ENCODE peak calls at places on chromosomes 11 and 22, in five cellular contexts. L, V, D, R and B are unnamed samples.

GRCh38 chr11:17699157-17700114 is 19.9 kb upstream of the MYOD1 start:
- DNase-seq in V (no peak), R (no peak), L (no peak), D (no peak), B (no peak)

GRCh38 chr11:118229274-118229847 is 4.5 kb upstream of the JAML start:
- DNase-seq in R (no peak), V (no peak), L (no peak), D (no peak), B (no peak)

GRCh38 chr22:25069426-25069757 is 116.9 kb downstream of the KIAA1671 start:
- DNase-seq in L (no peak), R (no peak), D (no peak), V (no peak), B (no peak)

GRCh38 chr22:35649026-35649553 is 844 bp downstream of the APOL6 start:
- DNase-seq in D (no peak), L (no peak), V (no peak), R (no peak), B (no peak)

GRCh38 chr11:46725338-46726205 is 6.6 kb downstream of the F2 start:
- DNase-seq in V (no peak), D (no peak), L (no peak), R (no peak), B (no peak)

GRCh38 chr11:859394-860131 is 16.9 kb downstream of the TSPAN4 start:
- DNase-seq in R (no peak), L (peak), V (no peak), D (peak), B (no peak)

GRCh38 chr11:78536933-78537332 is 37.7 kb downstream of the NARS2 start:
- DNase-seq in D (no peak), L (no peak), R (no peak), V (no peak), B (no peak)

GRCh38 chr22:49768961-49769690 is 58.5 kb downstream of the BRD1 start:
- DNase-seq in D (no peak), L (peak), V (no peak), R (no peak), B (no peak)

GRCh38 chr22:43436536-43437267 is 24.9 kb downstream of the MPPED1 start:
- DNase-seq in V (no peak), R (no peak), D (no peak), L (no peak), B (no peak)

GRCh38 chr22:22753526-22754267 is 109.3 kb downstream of the GGTLC2 start:
- DNase-seq in L (no peak), D (peak), R (no peak), V (peak), B (peak)

GRCh38 chr11:33863418-33864172 is 28.3 kb downstream of the LMO2 start:
- DNase-seq in V (no peak), D (no peak), R (no peak), L (no peak), B (no peak)